ENCODE peak calls at places on chromosomes 11 and 22, in ten cellular contexts. V, M, W, D, X, G, L, T, E and K are unnamed samples.

GRCh38 chr22:35330258-35330861 is 30.7 kb downstream of the TOM1 start:
- DNase-seq in L (peak), D (peak), X (peak), W (peak), T (no peak), V (no peak), G (peak), E (no peak), M (no peak), K (peak)

GRCh38 chr11:20249313-20249873 is 89.1 kb upstream of the DBX1 start:
- DNase-seq in G (no peak), M (no peak), W (no peak), D (no peak), X (no peak), V (no peak), L (no peak), E (no peak), T (no peak), K (no peak)

GRCh38 chr11:22456993-22457748 is 119.0 kb downstream of the SLC17A6 start:
- DNase-seq in X (no peak), G (no peak), E (no peak), W (no peak), T (no peak), D (no peak), V (no peak), M (no peak), L (no peak), K (no peak)

GRCh38 chr22:47160141-47160541 is 397.7 kb downstream of the TBC1D22A start:
- DNase-seq in T (no peak), E (no peak), X (peak), L (peak), W (no peak), V (no peak), D (no peak), G (no peak), M (no peak), K (no peak)

GRCh38 chr22:26986051-26986881 is 328.9 kb downstream of the MIAT start:
- DNase-seq in D (no peak), E (no peak), T (no peak), M (no peak), G (no peak), W (no peak), L (no peak), X (no peak), V (no peak), K (no peak)

GRCh38 chr11:74179234-74180126 is 8.4 kb downstream of the PPME1 start:
- DNase-seq in W (no peak), L (no peak), M (no peak), T (no peak), G (no peak), E (peak), V (no peak), X (no peak), D (peak), K (no peak)

GRCh38 chr11:128928400-128928799 is 14.3 kb downstream of the TP53AIP1 start:
- DNase-seq in G (no peak), M (no peak), L (no peak), E (no peak), W (no peak), D (peak), T (no peak), X (no peak), V (no peak), K (no peak)

GRCh38 chr11:75152651-75153553 is 2.0 kb downstream of the SLCO2B1 start:
- DNase-seq in G (no peak), X (peak), T (no peak), V (no peak), L (no peak), M (no peak), W (no peak), E (no peak), D (no peak), K (no peak)

GRCh38 chr11:62860835-62861563 is 19.7 kb upstream of the SLC3A2 start:
- DNase-seq in D (no peak), M (no peak), L (no peak), W (no peak), G (no peak), T (no peak), E (no peak), X (no peak), V (no peak), K (no peak)

GRCh38 chr11:2099523-2100316 is 39.5 kb downstream of the IGF2 start:
- DNase-seq in X (peak), V (no peak), M (no peak), T (no peak), E (no peak), L (no peak), D (no peak), W (no peak), G (no peak), K (no peak)

GRCh38 chr11:77141034-77141433 is 13.0 kb downstream of the MYO7A start:
- DNase-seq in M (no peak), L (no peak), D (peak), G (no peak), W (no peak), X (no peak), T (no peak), V (no peak), E (no peak), K (no peak)

GRCh38 chr11:65718964-65719492 is 1.6 kb downstream of the RNASEH2C start:
- DNase-seq in V (no peak), W (no peak), T (no peak), D (peak), G (peak), M (no peak), E (no peak), L (no peak), X (peak), K (no peak)

GRCh38 chr22:43078522-43078921 is 10.7 kb downstream of the TTLL1 start:
- DNase-seq in L (no peak), G (no peak), X (no peak), E (no peak), W (no peak), D (no peak), M (no peak), T (no peak), V (peak), K (no peak)

GRCh38 chr22:48258108-48258705 is 1495.8 kb downstream of the TBC1D22A start:
- DNase-seq in D (no peak), G (no peak), M (no peak), W (no peak), X (peak), T (no peak), L (no peak), E (no peak), V (no peak), K (no peak)

GRCh38 chr11:5234390-5234834 is at the start of gene HBD:
- DNase-seq in X (no peak), E (no peak), M (peak), L (no peak), G (no peak), T (no peak), V (no peak), D (peak), W (no peak), K (no peak)

GRCh38 chr22:30878516-30879365 is 89.8 kb downstream of the MORC2 start:
- DNase-seq in V (no peak), E (no peak), X (no peak), M (no peak), G (no peak), D (no peak), W (no peak), L (peak), T (no peak), K (no peak)

GRCh38 chr11:4610258-4610935 is 2.4 kb upstream of the TRIM68 start:
- DNase-seq in L (no peak), E (no peak), D (peak), W (no peak), M (no peak), G (no peak), X (no peak), T (no peak), V (no peak), K (no peak)

GRCh38 chr11:57303280-57303989 is 21.3 kb downstream of the TNKS1BP1 start:
- DNase-seq in W (no peak), T (no peak), V (no peak), D (no peak), L (no peak), X (peak), E (no peak), G (no peak), M (no peak), K (no peak)

GRCh38 chr22:37211853-37212173 is 464 bp downstream of the SSTR3 start:
- DNase-seq in M (no peak), X (no peak), L (no peak), T (no peak), E (no peak), D (no peak), W (no peak), G (no peak), V (no peak), K (no peak)

GRCh38 chr22:17592201-17592600 is 28.9 kb downstream of the SLC25A18 start:
- DNase-seq in T (no peak), L (no peak), M (no peak), D (no peak), G (no peak), E (no peak), W (no peak), V (no peak), X (no peak), K (no peak)

GRCh38 chr11:12290477-12290922 is 86.9 kb upstream of the PARVA start:
- DNase-seq in M (no peak), L (no peak), G (no peak), D (no peak), T (no peak), V (no peak), X (peak), E (no peak), W (no peak), K (no peak)

GRCh38 chr22:41526802-41527799 is 17.2 kb downstream of the POLR3H start:
- DNase-seq in D (peak), W (peak), G (no peak), T (peak), V (peak), E (peak), X (no peak), L (peak), M (no peak), K (peak)

GRCh38 chr11:279040-279965 is 1.1 kb downstream of the NLRP6 start:
- DNase-seq in G (no peak), W (peak), T (no peak), E (peak), M (no peak), V (no peak), D (no peak), X (no peak), L (no peak), K (no peak)

GRCh38 chr11:92314499-92314898 is 89.9 kb downstream of the FAT3 start:
- DNase-seq in X (no peak), W (no peak), G (no peak), M (no peak), D (no peak), E (no peak), L (no peak), V (no peak), T (no peak), K (no peak)

GRCh38 chr11:125263268-125263790 is 98.8 kb downstream of the PKNOX2 start:
- DNase-seq in G (peak), X (no peak), D (peak), L (peak), V (peak), E (peak), T (no peak), W (no peak), M (peak), K (no peak)

GRCh38 chr11:121426476-121427454 is 25.3 kb upstream of the SORL1 start:
- DNase-seq in E (peak), D (no peak), V (peak), X (no peak), L (peak), G (no peak), M (no peak), T (no peak), W (peak), K (no peak)

GRCh38 chr11:9573775-9574555 is 495 bp downstream of the WEE1 start:
- DNase-seq in W (peak), V (peak), X (peak), M (no peak), T (no peak), E (peak), G (no peak), D (no peak), L (peak), K (no peak)

GRCh38 chr11:112694813-112695212 is 266.4 kb upstream of the NCAM1 start:
- DNase-seq in E (no peak), W (no peak), M (no peak), G (no peak), V (no peak), D (no peak), X (no peak), T (no peak), L (no peak), K (no peak)

GRCh38 chr11:103807806-103808205 is 228.6 kb upstream of the DDI1 start:
- DNase-seq in L (no peak), G (no peak), V (no peak), X (no peak), W (no peak), E (no peak), M (no peak), D (peak), T (no peak), K (no peak)

GRCh38 chr11:110152199-110152598 is 59.0 kb downstream of the ZC3H12C start:
- DNase-seq in L (no peak), V (no peak), W (no peak), D (no peak), G (no peak), M (no peak), E (no peak), T (no peak), X (no peak), K (no peak)